ENCODE peak calls at places on chromosomes 11 and 22, in ten cellular contexts. Y is stomach, D is SK-N-SH, K is HCT116, F is suprapubic skin, M is sigmoid colon, A is GM23338, X is GM12878, H is SK-N-MC, Z is upper lobe of left lung. V is an unnamed sample.

GRCh38 chr22:33210129-33210784 is 152.1 kb upstream of the SYN3 start:
- DNase-seq in Y (no peak), D (peak; percentile 68), K (no peak), F (no peak), M (no peak), A (peak; percentile 87), X (no peak), H (peak; percentile 12), Z (no peak), V (no peak)

GRCh38 chr11:10875430-10876021 is 17.7 kb upstream of the ZBED5 start:
- DNase-seq in Y (no peak), D (no peak), K (no peak), F (no peak), M (no peak), A (no peak), X (no peak), H (no peak), Z (no peak), V (no peak)

GRCh38 chr11:14519692-14520085 is 497 bp downstream of the PSMA1 start:
- DNase-seq in Y (no peak), D (no peak), K (no peak), F (no peak), M (no peak), A (no peak), X (peak; percentile 9), H (no peak), Z (no peak), V (no peak)

GRCh38 chr22:49042066-49042465 is 785.6 kb downstream of the BRD1 start:
- DNase-seq in Y (no peak), D (no peak), K (no peak), F (no peak), M (no peak), A (no peak), X (no peak), H (no peak), Z (no peak), V (no peak)

GRCh38 chr22:45905326-45905923 is 71.5 kb downstream of the WNT7B start:
- DNase-seq in Y (no peak), D (no peak), K (no peak), F (no peak), M (no peak), A (no peak), X (no peak), H (no peak), Z (no peak), V (no peak)

GRCh38 chr11:19922689-19923035 is 210.0 kb downstream of the NAV2 start:
- DNase-seq in Y (no peak), D (no peak), K (no peak), F (no peak), M (no peak), A (no peak), X (no peak), H (no peak), Z (no peak), V (no peak)

GRCh38 chr11:62345862-62346261 is 8.6 kb downstream of the ASRGL1 start:
- DNase-seq in Y (no peak), D (no peak), K (no peak), F (no peak), M (no peak), A (no peak), X (no peak), H (no peak), Z (no peak), V (no peak)

GRCh38 chr22:30285176-30285845 is 4.0 kb downstream of the CASTOR1 start:
- DNase-seq in Y (no peak), D (no peak), K (no peak), F (no peak), M (no peak), A (no peak), X (no peak), H (no peak), Z (no peak), V (no peak)

GRCh38 chr11:45079943-45080719 is 66.3 kb upstream of the PRDM11 start:
- DNase-seq in Y (peak; percentile 35), D (no peak), K (no peak), F (no peak), M (no peak), A (no peak), X (no peak), H (no peak), Z (peak; percentile 68), V (peak; percentile 91)

GRCh38 chr11:101582242-101583052 is 1.4 kb downstream of the TRPC6 start:
- DNase-seq in Y (no peak), D (peak; percentile 19), K (no peak), F (no peak), M (no peak), A (peak; percentile 25), X (no peak), H (no peak), Z (no peak), V (peak; percentile 70)

GRCh38 chr11:84866922-84867321 is 760.2 kb downstream of the DLG2 start:
- DNase-seq in Y (no peak), D (no peak), K (no peak), F (no peak), M (no peak), A (no peak), X (no peak), H (no peak), Z (no peak), V (no peak)

DNA sequence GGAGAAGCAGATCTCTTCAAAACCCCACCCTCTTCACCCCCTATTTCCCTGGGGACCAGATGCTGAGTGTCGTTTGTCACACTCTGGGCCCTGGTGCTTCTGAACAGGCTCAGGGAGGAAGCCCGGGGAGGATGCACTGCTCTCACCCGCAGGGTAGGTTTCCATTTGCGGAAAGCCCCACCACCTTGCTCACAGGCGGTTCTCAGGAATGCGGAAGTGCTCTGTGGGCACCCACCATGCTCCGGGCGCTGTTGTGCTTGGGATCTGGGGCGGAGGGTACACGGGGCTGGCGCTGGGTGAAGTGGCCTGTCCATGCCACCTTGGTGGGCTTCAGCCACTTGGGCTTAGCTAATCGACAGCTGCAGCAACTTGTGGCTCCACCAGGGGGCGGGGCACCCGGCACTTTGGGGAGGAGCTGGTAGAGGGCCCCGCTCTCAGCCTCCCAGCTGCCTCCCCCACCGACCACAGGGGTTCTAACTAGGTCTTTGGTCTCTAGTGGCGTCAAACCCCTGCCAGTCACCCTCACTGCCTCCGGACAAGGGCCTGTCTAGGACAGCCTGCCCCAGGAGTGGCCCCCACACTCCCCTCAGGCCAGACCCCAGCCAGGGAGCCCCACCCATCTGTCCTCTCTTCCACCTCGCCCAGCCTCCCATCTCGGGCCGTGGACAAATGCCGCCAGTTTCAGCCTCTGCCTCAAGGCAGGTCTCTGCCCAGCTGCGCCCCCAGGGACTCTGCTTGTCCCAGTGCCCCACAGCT is 7.4 kb downstream of the NDUFV1 start:
- DNase-seq in Y (peak; percentile 71), D (peak; percentile 84), K (peak; percentile 15), F (peak; percentile 83), M (peak; percentile 79), A (peak; percentile 87), X (peak; percentile 88), H (no peak), Z (peak; percentile 83), V (peak; percentile 95)
- TF ChIP-seq POLR2AphosphoS5 in Y (peak; percentile 79), D (no peak), K (no peak), F (no peak), M (peak; percentile 23), A (no peak), X (peak; percentile 92), H (peak; percentile 54), Z (peak; percentile 58), V (peak; percentile 87)

DNA sequence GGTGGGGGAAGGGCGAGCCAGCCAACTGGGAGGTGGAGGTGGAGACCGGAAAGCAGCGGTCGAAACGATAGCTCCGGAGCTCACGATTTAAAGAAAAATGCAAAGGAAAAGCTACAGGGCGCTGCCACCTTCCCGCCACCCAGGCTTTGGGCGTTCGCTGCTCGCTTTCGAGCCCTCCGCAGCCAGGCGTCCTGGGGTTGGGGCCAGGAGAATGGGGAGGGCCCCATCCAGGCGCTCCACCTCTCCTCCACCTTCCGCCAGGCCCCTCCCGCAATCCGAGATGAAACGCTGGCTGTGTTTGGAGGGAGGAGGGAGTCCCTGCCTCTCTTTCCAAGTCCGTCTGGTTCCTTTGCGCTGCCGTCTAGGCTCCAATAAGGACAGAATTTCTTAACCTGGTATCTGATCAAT is 452 bp upstream of the ABTB2 start:
- DNase-seq in Y (peak; percentile 59), D (no peak), K (peak; percentile 65), F (no peak), M (peak; percentile 88), A (peak; percentile 75), X (no peak), H (peak; percentile 44), Z (peak; percentile 56), V (peak; percentile 92)
- H3K4me3 ChIP-seq in Y (peak overlapping the region; percentile 62), D (peak overlapping the region; percentile 61), K (peak overlapping the region; percentile 56), F (peak overlapping the region; percentile 66), M (peak overlapping the region; percentile 53), A (peak overlapping the region; percentile 82), X (peak overlapping the region; percentile 84), H (peak overlapping the region; percentile 85), Z (peak overlapping the region; percentile 62), V (peak overlapping the region; percentile 53)

GRCh38 chr11:72069200-72069599 is 11.1 kb downstream of the NUMA1 start:
- DNase-seq in Y (no peak), D (no peak), K (no peak), F (no peak), M (no peak), A (no peak), X (no peak), H (no peak), Z (no peak), V (no peak)

GRCh38 chr11:72070486-72070885 is 9.9 kb downstream of the NUMA1 start:
- DNase-seq in Y (no peak), D (no peak), K (no peak), F (no peak), M (no peak), A (no peak), X (no peak), H (no peak), Z (no peak), V (no peak)

GRCh38 chr11:72067676-72068075 is 12.7 kb downstream of the NUMA1 start:
- DNase-seq in Y (no peak), D (no peak), K (no peak), F (no peak), M (no peak), A (no peak), X (no peak), H (no peak), Z (no peak), V (no peak)

GRCh38 chr11:72072348-72072747 is 8.0 kb downstream of the NUMA1 start:
- DNase-seq in Y (no peak), D (no peak), K (peak; percentile 59), F (no peak), M (no peak), A (peak; percentile 12), X (no peak), H (no peak), Z (no peak), V (no peak)

DNA sequence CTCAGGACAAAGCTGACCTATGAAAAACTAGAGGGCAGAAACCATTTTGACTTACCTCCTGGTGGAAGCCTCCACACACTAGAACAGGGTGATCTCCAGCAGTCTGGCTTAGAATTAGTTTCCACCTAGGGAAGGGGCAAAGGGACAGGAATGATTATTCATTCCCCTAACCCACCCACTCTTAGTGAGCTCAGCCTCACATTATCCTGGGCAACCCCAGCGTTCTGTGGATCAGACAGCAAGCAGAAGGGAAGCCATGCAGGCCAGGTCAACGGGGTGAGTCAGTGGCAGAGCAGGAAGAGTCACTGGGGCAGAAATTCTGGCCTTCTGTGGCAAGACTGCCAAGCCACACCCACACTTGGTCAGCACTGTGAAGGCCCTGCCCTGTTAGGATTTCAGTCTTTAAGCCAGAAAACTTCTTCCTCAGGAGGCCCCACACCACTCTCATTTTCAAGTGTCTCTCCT is 10.5 kb downstream of the NUMA1 start:
- DNase-seq in Y (peak; percentile 78), D (no peak), K (peak; percentile 51), F (peak; percentile 91), M (peak; percentile 89), A (peak; percentile 15), X (no peak), H (no peak), Z (peak; percentile 94), V (peak; percentile 91)
- TF ChIP-seq POLR2AphosphoS5 in Y (peak; percentile 68), D (peak; percentile 43), K (peak; percentile 66), F (no peak), M (peak; percentile 50), A (no peak), X (no peak), H (no peak), Z (peak; percentile 73), V (peak; percentile 11)

GRCh38 chr11:128506384-128506783 is 81.0 kb downstream of the ETS1 start:
- DNase-seq in Y (no peak), D (no peak), K (no peak), F (no peak), M (no peak), A (no peak), X (no peak), H (no peak), Z (no peak), V (no peak)
- H3K4me3 ChIP-seq in Y (no peak overlapping the region), D (no peak overlapping the region), K (no peak overlapping the region), F (peak overlapping the region; percentile 33), M (no peak overlapping the region), A (no peak overlapping the region), X (no peak overlapping the region), H (no peak overlapping the region), Z (no peak overlapping the region), V (no peak overlapping the region)